ENCODE peak calls at places on chromosomes 6 and 20, in four cellular contexts. K is activated T-helper 2 cell treated with anti-CD3 and anti-CD28 coated beads, Interferon-gamma antibody, Interleukin-2, Interleukin-4, amounts not matched to agents 10 μg/mL and 5 μg/mL and 100 μg/mL, durations not matched to agents 14 hours and 24 hours and 36 hours; Y is activated naive CD4-positive, alpha-beta T cell; L is lung microvascular endothelial cell. G is an unnamed sample.

GRCh38 chr6:50467931-50468330 is 245.4 kb upstream of the TFAP2D start:
- DNase-seq in L (no peak), Y (no peak), K (no peak), G (no peak)

GRCh38 chr6:135161996-135162395 is 19.1 kb upstream of the MYB start:
- DNase-seq in L (no peak), Y (no peak), K (no peak), G (no peak)

GRCh38 chr20:46013826-46014516 is 5.3 kb downstream of the MMP9 start:
- DNase-seq in K (peak), L (peak), Y (peak), G (peak)

GRCh38 chr6:89044988-89045387 is 35.6 kb upstream of the PNRC1 start:
- DNase-seq in Y (no peak), L (no peak), K (no peak), G (no peak)

GRCh38 chr20:48489656-48490055 is 338.1 kb downstream of the PREX1 start:
- DNase-seq in K (no peak), Y (no peak), L (no peak), G (no peak)

GRCh38 chr20:25042531-25043498 is 15.1 kb downstream of the ACSS1 start:
- DNase-seq in K (peak), L (no peak), Y (no peak), G (no peak)

GRCh38 chr20:37284691-37285124 is 4.7 kb upstream of the MANBAL start:
- DNase-seq in Y (no peak), L (no peak), K (no peak), G (no peak)

GRCh38 chr20:14062786-14063185 is 67.5 kb downstream of the MACROD2 start:
- DNase-seq in Y (no peak), L (no peak), K (no peak), G (no peak)

GRCh38 chr20:61806314-61806713 is 259.4 kb downstream of the TAF4 start:
- DNase-seq in K (no peak), Y (no peak), L (no peak), G (no peak)

GRCh38 chr6:161333410-161333809 is 59.5 kb upstream of the AGPAT4 start:
- DNase-seq in Y (no peak), L (no peak), K (no peak), G (no peak)

GRCh38 chr6:163335671-163336545 is 78.6 kb upstream of the QKI start:
- DNase-seq in L (peak), K (no peak), Y (no peak), G (no peak)

GRCh38 chr6:166661329-166661728 is 34.3 kb upstream of the RPS6KA2 start:
- DNase-seq in K (no peak), Y (no peak), L (no peak), G (no peak)

GRCh38 chr6:106114492-106114891 is 28.4 kb downstream of the PRDM1 start:
- DNase-seq in L (no peak), Y (no peak), K (peak), G (no peak)

GRCh38 chr6:111737065-111737521 is 131.4 kb upstream of the TRAF3IP2 start:
- DNase-seq in L (no peak), K (no peak), Y (no peak), G (no peak)

GRCh38 chr6:21281366-21281765 is 312.2 kb upstream of the SOX4 start:
- DNase-seq in K (no peak), L (no peak), Y (no peak), G (peak)

GRCh38 chr20:23417861-23418260 is 3.4 kb downstream of the NAPB start:
- DNase-seq in Y (no peak), K (no peak), L (no peak), G (no peak)

GRCh38 chr6:27669278-27669797 is 196.4 kb upstream of the ZNF184 start:
- DNase-seq in Y (no peak), L (peak), K (no peak), G (no peak)

GRCh38 chr20:64160536-64161495 is 3.4 kb upstream of the MYT1 start:
- DNase-seq in K (no peak), L (no peak), Y (no peak), G (no peak)

GRCh38 chr6:127924440-127924839 is 23.6 kb upstream of the THEMIS start:
- DNase-seq in Y (no peak), K (no peak), L (no peak), G (no peak)

G was measured in Caco-2.